ENCODE peak calls at places on chromosomes 3 and 15, in five cellular contexts. One of them, this sample, is unnamed.
A peak's percentile ranks its signal among the peaks of the same experiment; 100 is the strongest.

GRCh38 chr3:117628896-117629295 is 919.3 kb downstream of the TUSC7 start:
- DNase-seq in amygdala: no peak
- DNase-seq in lung: peak; percentile 54
- DNase-seq in ACHN: no peak
- DNase-seq in LHCN-M2: peak; percentile 72
- DNase-seq in this sample: peak; percentile 67

GRCh38 chr3:64909757-64910475 is 222.1 kb upstream of the ADAMTS9 start:
- DNase-seq in amygdala: no peak
- DNase-seq in LHCN-M2: no peak
- DNase-seq in ACHN: no peak
- DNase-seq in lung: no peak
- DNase-seq in this sample: no peak

GRCh38 chr3:188241883-188242282 is 87.9 kb downstream of the LPP start:
- DNase-seq in amygdala: no peak
- DNase-seq in LHCN-M2: no peak
- DNase-seq in ACHN: no peak
- DNase-seq in lung: no peak
- DNase-seq in this sample: no peak

GRCh38 chr3:31448035-31448881 is 84.5 kb upstream of the STT3B start:
- DNase-seq in LHCN-M2: no peak
- DNase-seq in ACHN: peak; percentile 22
- DNase-seq in amygdala: no peak
- DNase-seq in lung: no peak
- DNase-seq in this sample: no peak

GRCh38 chr3:155517907-155518306 is 224.4 kb upstream of the STRIT1 start:
- DNase-seq in lung: no peak
- DNase-seq in ACHN: no peak
- DNase-seq in LHCN-M2: no peak
- DNase-seq in amygdala: no peak
- DNase-seq in this sample: no peak

GRCh38 chr15:88648357-88649214 is 9.8 kb downstream of the ISG20 start:
- DNase-seq in LHCN-M2: no peak
- DNase-seq in amygdala: no peak
- DNase-seq in ACHN: no peak
- DNase-seq in lung: no peak
- DNase-seq in this sample: no peak

GRCh38 chr3:190718097-190718496 is 144.4 kb downstream of the GMNC start:
- DNase-seq in ACHN: peak; percentile 33
- DNase-seq in LHCN-M2: peak; percentile 81
- DNase-seq in amygdala: no peak
- DNase-seq in lung: no peak
- DNase-seq in this sample: no peak

GRCh38 chr3:184196536-184196935 is 10.5 kb downstream of the ABCF3 start:
- DNase-seq in LHCN-M2: peak; percentile 66
- DNase-seq in amygdala: no peak
- DNase-seq in ACHN: no peak
- DNase-seq in lung: no peak
- DNase-seq in this sample: no peak

GRCh38 chr15:79401301-79401700 is 30.8 kb upstream of the MINAR1 start:
- DNase-seq in lung: no peak
- DNase-seq in ACHN: no peak
- DNase-seq in LHCN-M2: no peak
- DNase-seq in amygdala: no peak
- DNase-seq in this sample: no peak

GRCh38 chr3:62665627-62666433 is 209.4 kb downstream of the CADPS start:
- DNase-seq in ACHN: peak; percentile 57
- DNase-seq in lung: peak; percentile 55
- DNase-seq in amygdala: peak; percentile 48
- DNase-seq in LHCN-M2: peak; percentile 75
- DNase-seq in this sample: peak; percentile 89

GRCh38 chr15:70245932-70246622 is 148.4 kb upstream of the TLE3 start:
- DNase-seq in lung: peak; percentile 53
- DNase-seq in ACHN: peak; percentile 65
- DNase-seq in amygdala: no peak
- DNase-seq in LHCN-M2: peak; percentile 71
- DNase-seq in this sample: no peak

GRCh38 chr3:129627350-129628168 is 21.1 kb upstream of the PLXND1 start:
- DNase-seq in ACHN: peak; percentile 80
- DNase-seq in LHCN-M2: peak; percentile 79
- DNase-seq in lung: peak; percentile 76
- DNase-seq in amygdala: peak; percentile 43
- DNase-seq in this sample: peak; percentile 93

GRCh38 chr3:161474139-161474538 is 22.5 kb upstream of the OTOL1 start:
- DNase-seq in ACHN: no peak
- DNase-seq in amygdala: no peak
- DNase-seq in lung: no peak
- DNase-seq in LHCN-M2: no peak
- DNase-seq in this sample: no peak

GRCh38 chr3:172170841-172171240 is 131.5 kb downstream of the FNDC3B start:
- DNase-seq in amygdala: no peak
- DNase-seq in ACHN: no peak
- DNase-seq in lung: no peak
- DNase-seq in LHCN-M2: no peak
- DNase-seq in this sample: no peak

GRCh38 chr3:151460774-151461450 is at the start of gene IGSF10:
- DNase-seq in ACHN: no peak
- DNase-seq in lung: peak; percentile 41
- DNase-seq in LHCN-M2: no peak
- DNase-seq in amygdala: no peak
- DNase-seq in this sample: peak; percentile 69

GRCh38 chr15:37135225-37135624 is 34.9 kb upstream of the MEIS2 start:
- DNase-seq in ACHN: no peak
- DNase-seq in lung: no peak
- DNase-seq in LHCN-M2: no peak
- DNase-seq in amygdala: no peak
- DNase-seq in this sample: no peak

GRCh38 chr15:52236015-52236414 is 44.8 kb upstream of the GNB5 start:
- DNase-seq in ACHN: no peak
- DNase-seq in amygdala: no peak
- DNase-seq in LHCN-M2: peak; percentile 78
- DNase-seq in lung: no peak
- DNase-seq in this sample: no peak

GRCh38 chr15:25568751-25569150 is 129.9 kb upstream of the UBE3A start:
- DNase-seq in ACHN: no peak
- DNase-seq in amygdala: no peak
- DNase-seq in lung: no peak
- DNase-seq in LHCN-M2: no peak
- DNase-seq in this sample: no peak

GRCh38 chr3:43171770-43172169 is 65.9 kb upstream of the POMGNT2 start:
- DNase-seq in amygdala: no peak
- DNase-seq in LHCN-M2: peak; percentile 71
- DNase-seq in lung: no peak
- DNase-seq in ACHN: no peak
- DNase-seq in this sample: no peak

GRCh38 chr3:68306571-68306970 is 625.8 kb downstream of the TAFA4 start:
- DNase-seq in ACHN: peak; percentile 18
- DNase-seq in LHCN-M2: no peak
- DNase-seq in lung: no peak
- DNase-seq in amygdala: no peak
- DNase-seq in this sample: peak; percentile 91

GRCh38 chr15:58136731-58137130 is 1.4 kb upstream of the AQP9 start:
- DNase-seq in lung: no peak
- DNase-seq in LHCN-M2: no peak
- DNase-seq in amygdala: no peak
- DNase-seq in ACHN: no peak
- DNase-seq in this sample: no peak

GRCh38 chr3:149216195-149216869 is 5.3 kb downstream of the CP start:
- DNase-seq in ACHN: no peak
- DNase-seq in LHCN-M2: no peak
- DNase-seq in amygdala: no peak
- DNase-seq in lung: no peak
- DNase-seq in this sample: peak; percentile 31

GRCh38 chr3:182238141-182238540 is 526.4 kb downstream of the SOX2 start:
- DNase-seq in amygdala: no peak
- DNase-seq in LHCN-M2: peak; percentile 8
- DNase-seq in ACHN: peak; percentile 64
- DNase-seq in lung: no peak
- DNase-seq in this sample: peak; percentile 77

GRCh38 chr15:69044899-69045298 is 30.4 kb downstream of the NOX5 start:
- DNase-seq in amygdala: no peak
- DNase-seq in lung: no peak
- DNase-seq in LHCN-M2: peak; percentile 35
- DNase-seq in ACHN: no peak
- DNase-seq in this sample: no peak

GRCh38 chr3:55000546-55000945 is 72.7 kb upstream of the LRTM1 start:
- DNase-seq in LHCN-M2: peak; percentile 96
- DNase-seq in ACHN: peak; percentile 74
- DNase-seq in lung: no peak
- DNase-seq in amygdala: no peak
- DNase-seq in this sample: peak; percentile 74

GRCh38 chr3:170767576-170767941 is 102.4 kb downstream of the RPL22L1 start:
- DNase-seq in lung: no peak
- DNase-seq in ACHN: no peak
- DNase-seq in LHCN-M2: no peak
- DNase-seq in amygdala: no peak
- DNase-seq in this sample: no peak

GRCh38 chr15:101232677-101233076 is 19.2 kb downstream of the CHSY1 start:
- DNase-seq in LHCN-M2: no peak
- DNase-seq in amygdala: no peak
- DNase-seq in ACHN: no peak
- DNase-seq in lung: no peak
- DNase-seq in this sample: no peak

GRCh38 chr15:66724732-66725467 is 22.9 kb downstream of the SMAD6 start:
- DNase-seq in lung: no peak
- DNase-seq in LHCN-M2: no peak
- DNase-seq in amygdala: no peak
- DNase-seq in ACHN: no peak
- DNase-seq in this sample: no peak

GRCh38 chr3:11736136-11736833 is 92.6 kb upstream of the VGLL4 start:
- DNase-seq in lung: no peak
- DNase-seq in LHCN-M2: no peak
- DNase-seq in ACHN: no peak
- DNase-seq in amygdala: no peak
- DNase-seq in this sample: peak; percentile 36

GRCh38 chr15:25236861-25237155 is 202.0 kb downstream of the UBE3A start:
- DNase-seq in ACHN: no peak
- DNase-seq in amygdala: no peak
- DNase-seq in lung: no peak
- DNase-seq in LHCN-M2: no peak
- DNase-seq in this sample: no peak

GRCh38 chr15:97909291-97909891 is 51.1 kb upstream of the ARRDC4 start:
- DNase-seq in ACHN: peak; percentile 50
- DNase-seq in lung: peak; percentile 65
- DNase-seq in amygdala: no peak
- DNase-seq in LHCN-M2: peak; percentile 33
- DNase-seq in this sample: peak; percentile 86

GRCh38 chr15:81152799-81153198 is 18.7 kb downstream of the CFAP161 start:
- DNase-seq in ACHN: peak; percentile 35
- DNase-seq in LHCN-M2: no peak
- DNase-seq in lung: no peak
- DNase-seq in amygdala: no peak
- DNase-seq in this sample: no peak

This sample was measured in left kidney.